ENCODE peak calls at places on chromosomes 12 and 14, in seven cellular contexts. E is HL-60, N is bronchial epithelial cell, A is HepG2, F is A549, D is prostate gland, V is astrocyte of the spinal cord. O is an unnamed sample.

GRCh38 chr12:26268841-26269553 is 73.6 kb downstream of the SSPN start:
- DNase-seq in F (no peak), A (peak), E (no peak), N (no peak), V (no peak), D (no peak), O (no peak)

GRCh38 chr14:69076341-69076740 is 76.6 kb downstream of the DCAF5 start:
- DNase-seq in N (no peak), F (no peak), D (no peak), A (no peak), E (no peak), V (no peak), O (no peak)

GRCh38 chr14:36522347-36522971 is 2.4 kb upstream of the NKX2-1 start:
- DNase-seq in N (no peak), A (no peak), D (no peak), F (no peak), V (no peak), E (no peak), O (no peak)

GRCh38 chr14:94138256-94138655 is 8.9 kb upstream of the IFI27L2 start:
- DNase-seq in A (no peak), F (no peak), N (no peak), E (no peak), D (no peak), V (no peak), O (no peak)

GRCh38 chr14:47917344-47917954 is 242.0 kb upstream of the MDGA2 start:
- DNase-seq in F (peak), D (no peak), A (peak), E (no peak), V (peak), N (peak), O (peak)

GRCh38 chr14:64201931-64202330 is 92.2 kb downstream of the ESR2 start:
- DNase-seq in D (no peak), V (no peak), F (no peak), E (no peak), N (no peak), A (no peak), O (no peak)

GRCh38 chr12:64028541-64028940 is 184.0 kb downstream of the SRGAP1 start:
- DNase-seq in E (no peak), N (no peak), V (no peak), F (no peak), D (no peak), A (no peak), O (no peak)

GRCh38 chr14:102829106-102829505 is 51.9 kb downstream of the TRAF3 start:
- DNase-seq in V (peak), D (no peak), A (no peak), F (no peak), N (no peak), E (no peak), O (no peak)

GRCh38 chr12:89542912-89543592 is 17.2 kb upstream of the POC1B start:
- DNase-seq in F (peak), E (no peak), V (peak), A (peak), D (peak), N (peak), O (peak)

GRCh38 chr12:62113366-62114011 is 146.7 kb upstream of the USP15 start:
- DNase-seq in E (no peak), A (no peak), F (no peak), D (no peak), V (no peak), N (no peak), O (no peak)

GRCh38 chr12:95216704-95217376 is 427 bp downstream of the FGD6 start:
- DNase-seq in A (peak), N (no peak), D (no peak), F (peak), V (no peak), E (no peak), O (peak)

GRCh38 chr14:20631023-20631820 is 10.3 kb downstream of the OR6S1 start:
- DNase-seq in F (peak), V (peak), D (peak), A (peak), N (peak), E (no peak), O (peak)

GRCh38 chr12:2049604-2050540 is 2.9 kb upstream of the CACNA1C start:
- DNase-seq in N (no peak), D (peak), E (no peak), A (peak), V (no peak), F (no peak), O (no peak)

GRCh38 chr14:52366796-52367315 is 52.7 kb downstream of the PTGER2 start:
- DNase-seq in D (no peak), E (no peak), N (no peak), V (no peak), F (no peak), A (no peak), O (no peak)

GRCh38 chr14:25607095-25607657 is 557.2 kb upstream of the STXBP6 start:
- DNase-seq in A (no peak), F (no peak), E (no peak), V (no peak), N (no peak), D (no peak), O (no peak)
- TF ChIP-seq CTCF in A (no peak), F (no peak), E (no peak), V (no peak), N (no peak), D (no peak), O (no peak)

GRCh38 chr14:73755434-73756014 is 41.3 kb upstream of the PNMA1 start:
- DNase-seq in V (no peak), D (peak), E (no peak), A (no peak), N (peak), F (no peak), O (peak)
- H3K4me3 ChIP-seq in V (no peak), D (no peak), E (peak), A (peak), N (no peak), F (no peak), O (peak)

GRCh38 chr12:110339184-110339952 is 58.3 kb downstream of the ATP2A2 start:
- DNase-seq in V (no peak), A (no peak), E (no peak), D (peak), F (no peak), N (peak), O (no peak)
- TF ChIP-seq CTCF in V (no peak), A (no peak), E (no peak), D (no peak), F (no peak), N (no peak), O (no peak)

GRCh38 chr12:132243596-132244289 is 85.6 kb downstream of the GALNT9 start:
- DNase-seq in N (no peak), E (no peak), V (no peak), F (no peak), A (peak), D (no peak), O (no peak)
- H3K4me3 ChIP-seq in N (no peak), E (no peak), V (no peak), F (no peak), A (no peak), D (no peak), O (no peak)

GRCh38 chr14:55843718-55844403 is 263.9 kb downstream of the KTN1 start:
- DNase-seq in V (peak), D (no peak), A (no peak), F (no peak), E (no peak), N (peak), O (no peak)
- TF ChIP-seq CTCF in V (no peak), D (peak), A (no peak), F (peak), E (no peak), N (no peak), O (no peak)

GRCh38 chr12:113514602-113515001 is 42.9 kb upstream of the LHX5 start:
- DNase-seq in N (no peak), V (no peak), A (no peak), D (no peak), F (no peak), E (no peak), O (no peak)
- H3K4me3 ChIP-seq in N (no peak), V (no peak), A (no peak), D (no peak), F (no peak), E (no peak), O (no peak)